ENCODE peak calls at places on chromosomes 11 and 22, in nine cellular contexts. L is NCI-H2171; W is HEK293T; M is naive thymus-derived CD8-positive, alpha-beta T cell; N is psoas muscle; U is stimulated activated CD4-positive, alpha-beta T cell treated with anti-CD3 and anti-CD28 coated beads, Interleukin-12 subunit alpha, Interleukin-12 subunit beta, amount 100 ng/mL, for 24 hours; G is SK-N-SH; V is midbrain; Y is ecto neural progenitor cell. I is an unnamed sample.

GRCh38 chr11:11822946-11823345 is 18.8 kb upstream of the USP47 start:
- DNase-seq in U (no peak), L (no peak), N (no peak), W (no peak), M (no peak), Y (no peak), G (no peak), V (no peak), I (no peak)

GRCh38 chr22:33969052-33969451 is 48.8 kb upstream of the LARGE1 start:
- DNase-seq in Y (no peak), U (no peak), W (no peak), L (no peak), N (no peak), M (no peak), G (no peak), V (no peak), I (no peak)

GRCh38 chr11:47896199-47896598 is 48.0 kb upstream of the NUP160 start:
- DNase-seq in N (no peak), V (no peak), Y (no peak), L (no peak), U (no peak), M (no peak), G (no peak), W (no peak), I (no peak)

GRCh38 chr11:72471005-72471898 is 36.9 kb upstream of the CLPB start:
- DNase-seq in W (peak), G (peak), L (peak), N (peak), U (peak), V (peak), Y (peak), M (peak), I (peak)

GRCh38 chr11:22699388-22699787 is 33.0 kb downstream of the GAS2 start:
- DNase-seq in U (no peak), N (no peak), L (no peak), G (no peak), V (no peak), W (no peak), Y (no peak), M (no peak), I (no peak)

GRCh38 chr11:130652671-130653335 is 204.4 kb downstream of the ADAMTS15 start:
- DNase-seq in Y (no peak), L (no peak), M (no peak), U (no peak), G (no peak), N (peak), W (no peak), V (no peak), I (no peak)

GRCh38 chr22:28910575-28911278 is 27.4 kb downstream of the ZNRF3 start:
- DNase-seq in L (no peak), M (no peak), G (no peak), N (no peak), V (no peak), Y (no peak), W (no peak), U (no peak), I (no peak)

GRCh38 chr22:20316844-20317401 is 2.9 kb downstream of the DGCR6L start:
- DNase-seq in M (no peak), V (no peak), W (no peak), U (no peak), G (no peak), N (no peak), Y (peak), L (no peak), I (no peak)

GRCh38 chr22:35323305-35323704 is 23.6 kb downstream of the TOM1 start:
- DNase-seq in L (no peak), M (no peak), W (no peak), U (no peak), G (no peak), Y (no peak), N (no peak), V (no peak), I (no peak)

GRCh38 chr11:31026315-31026714 is 343.2 kb downstream of the DCDC1 start:
- DNase-seq in L (no peak), U (no peak), M (no peak), N (no peak), G (no peak), V (no peak), Y (no peak), W (no peak), I (no peak)

GRCh38 chr11:26974068-26974790 is 19.7 kb upstream of the FIBIN start:
- DNase-seq in N (no peak), M (no peak), L (no peak), V (peak), U (no peak), G (no peak), W (no peak), Y (no peak), I (no peak)

GRCh38 chr11:103183981-103184592 is 74.9 kb downstream of the DYNC2H1 start:
- DNase-seq in G (no peak), N (no peak), M (peak), L (no peak), W (no peak), Y (no peak), U (no peak), V (no peak), I (no peak)

GRCh38 chr11:8329961-8330361 is 66.3 kb upstream of the LMO1 start:
- DNase-seq in V (no peak), N (peak), U (no peak), M (no peak), Y (peak), G (peak), L (no peak), W (peak), I (no peak)